ENCODE peak calls at places on chromosome 17, in ten cellular contexts. One of them, this sample, is unnamed.

GRCh38 chr17:27319536-27320221 is 25.8 kb downstream of the WSB1 start:
- DNase-seq in progenitor cell of endocrine pancreas: no peak
- DNase-seq in EL: no peak
- DNase-seq in ureter: peak; percentile 72
- DNase-seq in stimulated activated CD4-positive, alpha-beta T cell treated with anti-CD3 and anti-CD28 coated beads, Interleukin-1b, Interleukin-23, amount 100 ng/mL, for 48 hours: no peak
- DNase-seq in ascending aorta: peak; percentile 72
- DNase-seq in Calu3: no peak
- DNase-seq in psoas muscle: peak; percentile 91
- DNase-seq in HL-60: no peak
- DNase-seq in GM18507: no peak
- DNase-seq in this sample: peak; percentile 67

GRCh38 chr17:7548585-7549400 is at the start of gene TNFSF12:
- DNase-seq in progenitor cell of endocrine pancreas: no peak
- DNase-seq in EL: peak; percentile 50
- DNase-seq in ureter: peak; percentile 74
- DNase-seq in stimulated activated CD4-positive, alpha-beta T cell treated with anti-CD3 and anti-CD28 coated beads, Interleukin-1b, Interleukin-23, amount 100 ng/mL, for 48 hours: peak; percentile 36
- DNase-seq in ascending aorta: peak; percentile 81
- DNase-seq in Calu3: peak; percentile 16
- DNase-seq in psoas muscle: peak; percentile 83
- DNase-seq in HL-60: no peak
- DNase-seq in GM18507: no peak
- DNase-seq in this sample: peak; percentile 76

GRCh38 chr17:7857724-7858486 is at the start of gene CYB5D1:
- DNase-seq in progenitor cell of endocrine pancreas: no peak
- DNase-seq in EL: peak; percentile 94
- DNase-seq in ureter: peak; percentile 95
- DNase-seq in stimulated activated CD4-positive, alpha-beta T cell treated with anti-CD3 and anti-CD28 coated beads, Interleukin-1b, Interleukin-23, amount 100 ng/mL, for 48 hours: peak; percentile 89
- DNase-seq in ascending aorta: peak; percentile 97
- DNase-seq in Calu3: peak; percentile 78
- DNase-seq in psoas muscle: peak; percentile 93
- DNase-seq in HL-60: no peak
- DNase-seq in GM18507: no peak
- DNase-seq in this sample: peak; percentile 92

GRCh38 chr17:73365203-73365933 is 53.6 kb upstream of the CDC42EP4 start:
- DNase-seq in progenitor cell of endocrine pancreas: no peak
- DNase-seq in EL: no peak
- DNase-seq in ureter: no peak
- DNase-seq in stimulated activated CD4-positive, alpha-beta T cell treated with anti-CD3 and anti-CD28 coated beads, Interleukin-1b, Interleukin-23, amount 100 ng/mL, for 48 hours: no peak
- DNase-seq in ascending aorta: no peak
- DNase-seq in Calu3: no peak
- DNase-seq in psoas muscle: peak; percentile 71
- DNase-seq in HL-60: no peak
- DNase-seq in GM18507: no peak
- DNase-seq in this sample: peak; percentile 53

GRCh38 chr17:8870406-8871040 is 3.0 kb upstream of the PIK3R6 start:
- DNase-seq in progenitor cell of endocrine pancreas: no peak
- DNase-seq in EL: no peak
- DNase-seq in ureter: no peak
- DNase-seq in stimulated activated CD4-positive, alpha-beta T cell treated with anti-CD3 and anti-CD28 coated beads, Interleukin-1b, Interleukin-23, amount 100 ng/mL, for 48 hours: no peak
- DNase-seq in ascending aorta: peak; percentile 55
- DNase-seq in Calu3: no peak
- DNase-seq in psoas muscle: no peak
- DNase-seq in HL-60: no peak
- DNase-seq in GM18507: no peak
- DNase-seq in this sample: no peak

GRCh38 chr17:6666077-6666521 is 14.5 kb downstream of the C17orf100 start:
- DNase-seq in progenitor cell of endocrine pancreas: peak; percentile 66
- DNase-seq in EL: peak; percentile 81
- DNase-seq in ureter: peak; percentile 79
- DNase-seq in stimulated activated CD4-positive, alpha-beta T cell treated with anti-CD3 and anti-CD28 coated beads, Interleukin-1b, Interleukin-23, amount 100 ng/mL, for 48 hours: peak; percentile 40
- DNase-seq in ascending aorta: peak; percentile 83
- DNase-seq in Calu3: peak; percentile 72
- DNase-seq in psoas muscle: peak; percentile 79
- DNase-seq in HL-60: no peak
- DNase-seq in GM18507: peak; percentile 54
- DNase-seq in this sample: peak; percentile 67

GRCh38 chr17:40553694-40554534 is 11.4 kb downstream of the CCR7 start:
- DNase-seq in progenitor cell of endocrine pancreas: no peak
- DNase-seq in EL: peak; percentile 38
- DNase-seq in ureter: peak; percentile 72
- DNase-seq in stimulated activated CD4-positive, alpha-beta T cell treated with anti-CD3 and anti-CD28 coated beads, Interleukin-1b, Interleukin-23, amount 100 ng/mL, for 48 hours: no peak
- DNase-seq in ascending aorta: peak; percentile 74
- DNase-seq in Calu3: no peak
- DNase-seq in psoas muscle: peak; percentile 83
- DNase-seq in HL-60: no peak
- DNase-seq in GM18507: no peak
- DNase-seq in this sample: peak; percentile 87

GRCh38 chr17:72151565-72152391 is 31.0 kb downstream of the SOX9 start:
- DNase-seq in progenitor cell of endocrine pancreas: no peak
- DNase-seq in EL: peak; percentile 83
- DNase-seq in ureter: peak; percentile 58
- DNase-seq in stimulated activated CD4-positive, alpha-beta T cell treated with anti-CD3 and anti-CD28 coated beads, Interleukin-1b, Interleukin-23, amount 100 ng/mL, for 48 hours: no peak
- DNase-seq in ascending aorta: no peak
- DNase-seq in Calu3: peak; percentile 62
- DNase-seq in psoas muscle: peak; percentile 59
- DNase-seq in HL-60: no peak
- DNase-seq in GM18507: no peak
- DNase-seq in this sample: peak; percentile 65

GRCh38 chr17:10621397-10621796 is 35.7 kb downstream of the MYH3 start:
- DNase-seq in progenitor cell of endocrine pancreas: no peak
- DNase-seq in EL: no peak
- DNase-seq in ureter: no peak
- DNase-seq in stimulated activated CD4-positive, alpha-beta T cell treated with anti-CD3 and anti-CD28 coated beads, Interleukin-1b, Interleukin-23, amount 100 ng/mL, for 48 hours: no peak
- DNase-seq in ascending aorta: no peak
- DNase-seq in Calu3: no peak
- DNase-seq in psoas muscle: no peak
- DNase-seq in HL-60: no peak
- DNase-seq in GM18507: no peak
- DNase-seq in this sample: no peak